ENCODE peak calls at places on chromosomes 3 and 15, in eight cellular contexts. Z is breast epithelium; M is cardiac muscle cell; D is activated T-cell treated with anti-CD3 and anti-CD28 coated beads, Interleukin-2, amount 50 U/mL, for 24 hours; Q is heart right ventricle; C is GM13976; Y is activated T-helper 1 cell treated with anti-CD3 and anti-CD28 coated beads, Interleukin-12 subunit alpha, Interleukin-12 subunit beta, Interleukin-2, Interleukin-4 antibody, amounts not matched to agents 30 ng/mL and 10 ng/mL and 1 ng/mL, durations not matched to agents 14 hours and 24 hours and 36 hours; J is activated CD8-positive, alpha-beta memory T cell treated with anti-CD3 and anti-CD28 coated beads for 1 hour. L is an unnamed sample.

GRCh38 chr3:141242035-141242721 is 10.6 kb downstream of the PXYLP1 start:
- DNase-seq in Z (no peak), C (no peak), M (peak; percentile 30), J (no peak), D (no peak), Q (no peak), Y (no peak), L (no peak)

GRCh38 chr3:150278843-150279341 is 129.2 kb upstream of the TSC22D2 start:
- DNase-seq in M (no peak), D (no peak), Z (peak; percentile 36), Q (no peak), C (no peak), J (no peak), Y (no peak), L (peak; percentile 88)

GRCh38 chr15:67179411-67179995 is 75.0 kb downstream of the AAGAB start:
- DNase-seq in C (no peak), Y (no peak), Z (no peak), J (no peak), M (no peak), D (no peak), Q (no peak), L (no peak)

GRCh38 chr3:111227216-111227615 is 155.6 kb downstream of the NECTIN3 start:
- DNase-seq in J (no peak), Y (no peak), Q (no peak), C (no peak), M (peak; percentile 29), Z (no peak), D (no peak), L (no peak)

GRCh38 chr3:127857270-127857801 is 35.0 kb upstream of the MGLL start:
- DNase-seq in Y (no peak), J (no peak), M (peak; percentile 7), Q (no peak), Z (no peak), D (no peak), C (peak; percentile 49), L (peak; percentile 25)

GRCh38 chr3:74445541-74445940 is 168.9 kb downstream of the CNTN3 start:
- DNase-seq in Q (no peak), M (no peak), Y (no peak), J (no peak), Z (no peak), D (no peak), C (no peak), L (no peak)

GRCh38 chr3:48476426-48477053 is 27.4 kb downstream of the SHISA5 start:
- DNase-seq in M (no peak), Q (no peak), J (no peak), D (no peak), C (peak; percentile 17), Z (no peak), Y (no peak), L (no peak)

GRCh38 chr3:52431459-52432223 is 13.3 kb downstream of the SEMA3G start:
- DNase-seq in J (no peak), C (no peak), M (no peak), Y (no peak), Z (no peak), D (peak; percentile 16), Q (no peak), L (no peak)

GRCh38 chr3:37704129-37704528 is 157.6 kb upstream of the CTDSPL start:
- DNase-seq in C (no peak), M (no peak), Z (no peak), J (no peak), D (no peak), Y (no peak), Q (no peak), L (no peak)

GRCh38 chr3:107910713-107911259 is 180.0 kb downstream of the CD47 start:
- DNase-seq in M (no peak), Y (no peak), Z (no peak), Q (no peak), J (no peak), C (peak; percentile 55), D (peak; percentile 47), L (no peak)

GRCh38 chr15:40957581-40958051 is 4.3 kb downstream of the CHAC1 start:
- DNase-seq in Z (peak; percentile 85), C (no peak), J (no peak), Q (peak; percentile 73), Y (no peak), M (no peak), D (no peak), L (peak; percentile 57)

GRCh38 chr3:184857099-184857498 is 45.1 kb downstream of the VPS8 start:
- DNase-seq in J (no peak), M (no peak), D (no peak), Q (no peak), Z (no peak), Y (no peak), C (no peak), L (no peak)

GRCh38 chr3:14093831-14094230 is 30.8 kb downstream of the CHCHD4 start:
- DNase-seq in Z (no peak), M (no peak), Q (no peak), C (no peak), D (no peak), Y (no peak), J (no peak), L (no peak)

GRCh38 chr3:102142379-102143058 is 292.3 kb upstream of the ZPLD1 start:
- DNase-seq in Z (no peak), C (no peak), Y (no peak), Q (peak; percentile 10), J (no peak), M (peak; percentile 78), D (no peak), L (no peak)

GRCh38 chr3:11832964-11833621 is 13.6 kb downstream of the TAMM41 start:
- DNase-seq in J (no peak), Y (no peak), C (no peak), D (no peak), Q (no peak), Z (no peak), M (peak; percentile 27), L (no peak)

GRCh38 chr3:68620211-68620610 is 312.1 kb downstream of the TAFA4 start:
- DNase-seq in Y (no peak), C (no peak), Z (no peak), J (no peak), Q (no peak), D (no peak), M (no peak), L (peak; percentile 2)

GRCh38 chr15:35657679-35658201 is 111.8 kb upstream of the DPH6 start:
- DNase-seq in M (peak; percentile 16), D (no peak), Q (no peak), C (no peak), J (no peak), Z (no peak), Y (no peak), L (no peak)

GRCh38 chr3:13189639-13190375 is 116.6 kb upstream of the IQSEC1 start:
- DNase-seq in M (peak; percentile 38), D (no peak), Z (no peak), C (no peak), J (no peak), Q (no peak), Y (no peak), L (peak; percentile 25)

GRCh38 chr3:53531749-53532148 is 37.3 kb downstream of the CACNA1D start:
- DNase-seq in Y (no peak), Q (no peak), Z (no peak), J (no peak), D (no peak), M (no peak), C (no peak), L (no peak)

GRCh38 chr3:143332046-143332445 is 212.5 kb downstream of the CHST2 start:
- DNase-seq in M (no peak), C (no peak), D (no peak), J (no peak), Z (no peak), Q (no peak), Y (no peak), L (no peak)

GRCh38 chr3:46029953-46030543 is 2.8 kb upstream of the XCR1 start:
- DNase-seq in M (no peak), Q (no peak), Z (no peak), C (peak; percentile 48), Y (no peak), J (no peak), D (no peak), L (no peak)

L was measured in SJCRH30.